ENCODE peak calls at places on chromosome X, in four cellular contexts. One of them, this sample, is unnamed.

GRCh38 chrX:97155809-97156208 is 272.1 kb downstream of the RPA4 start:
- DNase-seq in AG04450: no peak
- DNase-seq in A549: no peak
- DNase-seq in coronary artery: no peak
- DNase-seq in this sample: no peak

GRCh38 chrX:140572724-140573123 is 67.9 kb upstream of the SOX3 start:
- DNase-seq in AG04450: no peak
- DNase-seq in coronary artery: no peak
- DNase-seq in A549: peak; percentile 1
- DNase-seq in this sample: peak; percentile 4

GRCh38 chrX:45781901-45782553 is 581.4 kb upstream of the DIPK2B start:
- DNase-seq in coronary artery: no peak
- DNase-seq in A549: peak; percentile 43
- DNase-seq in AG04450: peak; percentile 39
- DNase-seq in this sample: no peak

GRCh38 chrX:111083101-111083500 is 12.9 kb upstream of the PAK3 start:
- DNase-seq in coronary artery: no peak
- DNase-seq in AG04450: no peak
- DNase-seq in A549: no peak
- DNase-seq in this sample: no peak

GRCh38 chrX:65866146-65866545 is 173.7 kb downstream of the VSIG4 start:
- DNase-seq in A549: no peak
- DNase-seq in AG04450: no peak
- DNase-seq in coronary artery: no peak
- DNase-seq in this sample: no peak

GRCh38 chrX:154398668-154399526 is 720 bp downstream of the RPL10 start:
- DNase-seq in AG04450: no peak
- DNase-seq in A549: no peak
- DNase-seq in coronary artery: peak; percentile 86
- DNase-seq in this sample: no peak

GRCh38 chrX:19990225-19990518 is 689 bp downstream of the BCLAF3 start:
- DNase-seq in coronary artery: no peak
- DNase-seq in AG04450: no peak
- DNase-seq in A549: peak; percentile 10
- DNase-seq in this sample: no peak

GRCh38 chrX:109384569-109385174 is 97.2 kb downstream of the GUCY2F start:
- DNase-seq in A549: no peak
- DNase-seq in AG04450: no peak
- DNase-seq in coronary artery: no peak
- DNase-seq in this sample: no peak

GRCh38 chrX:66504481-66504880 is 134.4 kb downstream of the EDA2R start:
- DNase-seq in A549: no peak
- DNase-seq in AG04450: no peak
- DNase-seq in coronary artery: no peak
- DNase-seq in this sample: no peak

GRCh38 chrX:150062292-150063137 is 124.2 kb upstream of the EOLA2 start:
- DNase-seq in AG04450: no peak
- DNase-seq in A549: no peak
- DNase-seq in coronary artery: no peak
- DNase-seq in this sample: no peak

GRCh38 chrX:68416592-68416991 is 16.7 kb downstream of the OPHN1 start:
- DNase-seq in coronary artery: no peak
- DNase-seq in A549: no peak
- DNase-seq in AG04450: no peak
- DNase-seq in this sample: no peak

GRCh38 chrX:114162068-114162735 is 421.7 kb upstream of the HTR2C start:
- DNase-seq in AG04450: no peak
- DNase-seq in A549: no peak
- DNase-seq in coronary artery: no peak
- DNase-seq in this sample: no peak

GRCh38 chrX:154512879-154513553 is 3.0 kb downstream of the FAM3A start:
- DNase-seq in coronary artery: no peak
- DNase-seq in A549: no peak
- DNase-seq in AG04450: no peak
- DNase-seq in this sample: no peak

GRCh38 chrX:10110984-10111363 is 45.8 kb upstream of the CLCN4 start:
- DNase-seq in AG04450: no peak
- DNase-seq in coronary artery: no peak
- DNase-seq in A549: no peak
- DNase-seq in this sample: no peak

GRCh38 chrX:15055146-15055930 is 182.1 kb downstream of the MOSPD2 start:
- DNase-seq in AG04450: no peak
- DNase-seq in A549: no peak
- DNase-seq in coronary artery: no peak
- DNase-seq in this sample: peak; percentile 35

GRCh38 chrX:131734621-131735020 is 190.7 kb downstream of the OR13H1 start:
- DNase-seq in AG04450: no peak
- DNase-seq in coronary artery: peak; percentile 78
- DNase-seq in A549: no peak
- DNase-seq in this sample: no peak

GRCh38 chrX:149074429-149074828 is 430.7 kb downstream of the IDS start:
- DNase-seq in A549: no peak
- DNase-seq in coronary artery: no peak
- DNase-seq in AG04450: no peak
- DNase-seq in this sample: no peak

GRCh38 chrX:126655061-126655460 is 102.4 kb upstream of the DCAF12L1 start:
- DNase-seq in coronary artery: no peak
- DNase-seq in A549: no peak
- DNase-seq in AG04450: no peak
- DNase-seq in this sample: peak; percentile 5

GRCh38 chrX:130082244-130083106 is 27.8 kb downstream of the ELF4 start:
- DNase-seq in coronary artery: no peak
- DNase-seq in A549: no peak
- DNase-seq in AG04450: no peak
- DNase-seq in this sample: no peak

GRCh38 chrX:66018585-66019309 is 21.1 kb downstream of the VSIG4 start:
- DNase-seq in A549: no peak
- DNase-seq in AG04450: no peak
- DNase-seq in coronary artery: no peak
- DNase-seq in this sample: no peak

GRCh38 chrX:101744085-101744484 is 84.4 kb upstream of the ARMCX2 start:
- DNase-seq in coronary artery: no peak
- DNase-seq in A549: no peak
- DNase-seq in AG04450: no peak
- DNase-seq in this sample: no peak

GRCh38 chrX:96820935-96821334 is 62.8 kb upstream of the RPA4 start:
- DNase-seq in AG04450: no peak
- DNase-seq in A549: no peak
- DNase-seq in coronary artery: no peak
- DNase-seq in this sample: no peak

GRCh38 chrX:120559799-120560198 is 963 bp downstream of the CUL4B start:
- DNase-seq in coronary artery: no peak
- DNase-seq in AG04450: no peak
- DNase-seq in A549: no peak
- DNase-seq in this sample: no peak

GRCh38 chrX:117510453-117510852 is 606.2 kb downstream of the KLHL13 start:
- DNase-seq in A549: no peak
- DNase-seq in AG04450: no peak
- DNase-seq in coronary artery: no peak
- DNase-seq in this sample: no peak

GRCh38 chrX:149871940-149872339 is 9.0 kb upstream of the MAGEA8 start:
- DNase-seq in AG04450: no peak
- DNase-seq in A549: no peak
- DNase-seq in coronary artery: no peak
- DNase-seq in this sample: no peak

GRCh38 chrX:103215037-103215767 is at the start of gene BEX4:
- DNase-seq in A549: peak; percentile 55
- DNase-seq in AG04450: no peak
- DNase-seq in coronary artery: peak; percentile 81
- DNase-seq in this sample: no peak

GRCh38 chrX:22395372-22395771 is 122.7 kb downstream of the CBLL2 start:
- DNase-seq in coronary artery: no peak
- DNase-seq in A549: no peak
- DNase-seq in AG04450: no peak
- DNase-seq in this sample: peak; percentile 21

GRCh38 chrX:130224810-130225209 is 43.9 kb downstream of the ZNF280C start:
- DNase-seq in AG04450: no peak
- DNase-seq in coronary artery: no peak
- DNase-seq in A549: no peak
- DNase-seq in this sample: no peak

GRCh38 chrX:68945081-68945602 is 116.3 kb downstream of the EFNB1 start:
- DNase-seq in A549: no peak
- DNase-seq in AG04450: no peak
- DNase-seq in coronary artery: peak; percentile 62
- DNase-seq in this sample: no peak

GRCh38 chrX:11381464-11381863 is 88.3 kb downstream of the AMELX start:
- DNase-seq in coronary artery: no peak
- DNase-seq in A549: peak; percentile 5
- DNase-seq in AG04450: peak; percentile 18
- DNase-seq in this sample: no peak

GRCh38 chrX:149903889-149904748 is 23.1 kb downstream of the MAGEA8 start:
- DNase-seq in A549: peak; percentile 3
- DNase-seq in AG04450: no peak
- DNase-seq in coronary artery: no peak
- DNase-seq in this sample: no peak

GRCh38 chrX:50799531-50799961 is 14.4 kb downstream of the SHROOM4 start:
- DNase-seq in coronary artery: no peak
- DNase-seq in A549: no peak
- DNase-seq in AG04450: no peak
- DNase-seq in this sample: peak; percentile 52

GRCh38 chrX:70769659-70770232 is 138.8 kb downstream of the TEX11 start:
- DNase-seq in AG04450: no peak
- DNase-seq in coronary artery: no peak
- DNase-seq in A549: peak; percentile 7
- DNase-seq in this sample: peak; percentile 4

GRCh38 chrX:19739683-19740082 is 147.7 kb downstream of the SH3KBP1 start:
- DNase-seq in coronary artery: no peak
- DNase-seq in A549: peak; percentile 64
- DNase-seq in AG04450: peak; percentile 10
- DNase-seq in this sample: no peak

GRCh38 chrX:44303119-44303518 is 40.4 kb downstream of the EFHC2 start:
- DNase-seq in coronary artery: no peak
- DNase-seq in A549: no peak
- DNase-seq in AG04450: no peak
- DNase-seq in this sample: no peak

GRCh38 chrX:47687249-47687648 is 28.3 kb upstream of the UXT start:
- DNase-seq in coronary artery: no peak
- DNase-seq in AG04450: no peak
- DNase-seq in A549: no peak
- DNase-seq in this sample: no peak

GRCh38 chrX:44898411-44899221 is 25.6 kb downstream of the KDM6A start:
- DNase-seq in coronary artery: no peak
- DNase-seq in AG04450: no peak
- DNase-seq in A549: no peak
- DNase-seq in this sample: no peak

GRCh38 chrX:100928660-100929613 is at the start of gene XKRX:
- DNase-seq in coronary artery: no peak
- DNase-seq in AG04450: no peak
- DNase-seq in A549: peak; percentile 43
- DNase-seq in this sample: no peak

DNA sequence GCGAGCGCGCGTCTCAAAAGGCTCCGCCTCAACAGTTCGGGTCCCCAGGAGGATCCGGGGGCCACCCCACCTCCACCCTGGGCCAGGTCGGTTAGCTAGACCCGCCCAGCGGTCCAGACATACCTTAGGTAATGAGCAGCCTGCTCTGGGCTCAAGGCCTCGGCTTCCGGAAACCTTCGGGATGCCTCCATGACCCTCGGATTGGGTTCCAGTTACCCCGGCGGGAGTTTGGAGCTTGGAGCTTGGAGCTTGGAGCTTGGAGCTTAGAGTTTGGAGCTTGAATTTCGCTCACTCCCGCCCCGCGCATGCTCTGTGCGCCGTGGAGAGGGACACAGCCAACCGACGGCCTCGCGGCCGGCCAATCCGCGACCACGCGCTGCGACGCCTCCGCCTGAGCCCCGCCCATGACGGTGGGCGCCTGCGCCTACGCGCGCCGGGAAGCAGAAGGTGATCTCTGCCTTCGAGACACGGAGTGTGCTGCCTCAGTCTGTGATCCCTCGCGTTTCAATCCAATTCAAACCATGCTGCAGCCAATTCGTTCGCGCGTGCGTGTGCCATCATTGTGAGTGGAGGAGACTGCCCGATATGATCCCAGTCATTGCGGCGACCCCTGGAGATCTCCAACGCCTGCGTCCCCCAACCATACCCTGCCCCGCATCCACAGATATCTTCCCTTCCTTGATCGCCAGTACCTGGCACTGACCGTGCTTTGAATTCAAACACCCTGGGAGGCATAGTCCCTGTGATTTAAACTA is at the start of gene ERCC6L:
- DNase-seq in A549: peak; percentile 86
- DNase-seq in AG04450: peak; percentile 55
- DNase-seq in coronary artery: peak; percentile 83
- DNase-seq in this sample: peak; percentile 42
- H3K4me3 ChIP-seq in A549: peak within 1 kb of the TSS; percentile 62
- H3K4me3 ChIP-seq in AG04450: peak within 1 kb of the TSS; percentile 57
- H3K4me3 ChIP-seq in coronary artery: peak within 1 kb of the TSS; percentile 58
- H3K4me3 ChIP-seq in this sample: peak within 1 kb of the TSS; percentile 45

GRCh38 chrX:135477576-135477975 is 42.9 kb upstream of the INTS6L start:
- DNase-seq in A549: peak; percentile 6
- DNase-seq in AG04450: no peak
- DNase-seq in coronary artery: no peak
- DNase-seq in this sample: peak; percentile 25
- TF ChIP-seq CTCF in A549: peak; percentile 36
- TF ChIP-seq CTCF in AG04450: peak; percentile 31
- TF ChIP-seq CTCF in coronary artery: no peak
- TF ChIP-seq CTCF in this sample: peak; percentile 64

GRCh38 chrX:115330498-115331138 is 41.1 kb downstream of the LUZP4 start:
- DNase-seq in AG04450: no peak
- DNase-seq in coronary artery: no peak
- DNase-seq in A549: peak; percentile 18
- DNase-seq in this sample: peak; percentile 14
- H3K4me3 ChIP-seq in AG04450: peak overlapping the region; percentile 39
- H3K4me3 ChIP-seq in coronary artery: no peak overlapping the region
- H3K4me3 ChIP-seq in A549: peak overlapping the region; percentile 42
- H3K4me3 ChIP-seq in this sample: no peak overlapping the region

GRCh38 chrX:12441376-12442128 is 303.3 kb downstream of the FRMPD4 start:
- DNase-seq in AG04450: peak; percentile 63
- DNase-seq in coronary artery: no peak
- DNase-seq in A549: no peak
- DNase-seq in this sample: no peak
- TF ChIP-seq CTCF in AG04450: peak; percentile 42
- TF ChIP-seq CTCF in coronary artery: no peak
- TF ChIP-seq CTCF in A549: no peak
- TF ChIP-seq CTCF in this sample: peak; percentile 7

GRCh38 chrX:16125520-16126149 is 2.3 kb downstream of the GRPR start:
- DNase-seq in coronary artery: no peak
- DNase-seq in A549: no peak
- DNase-seq in AG04450: no peak
- DNase-seq in this sample: no peak

GRCh38 chrX:16120431-16120830 is 2.9 kb upstream of the GRPR start:
- DNase-seq in coronary artery: no peak
- DNase-seq in AG04450: no peak
- DNase-seq in A549: no peak
- DNase-seq in this sample: no peak

GRCh38 chrX:16119353-16120220 is 3.8 kb upstream of the GRPR start:
- DNase-seq in coronary artery: no peak
- DNase-seq in A549: no peak
- DNase-seq in AG04450: no peak
- DNase-seq in this sample: no peak

GRCh38 chrX:16124201-16124600 is 836 bp downstream of the GRPR start:
- DNase-seq in AG04450: no peak
- DNase-seq in coronary artery: no peak
- DNase-seq in A549: no peak
- DNase-seq in this sample: no peak

GRCh38 chrX:16123222-16123786 is at the start of gene GRPR:
- DNase-seq in AG04450: peak; percentile 74
- DNase-seq in coronary artery: no peak
- DNase-seq in A549: peak; percentile 39
- DNase-seq in this sample: peak; percentile 51
- H3K4me3 ChIP-seq in AG04450: no peak within 1 kb of the TSS
- H3K4me3 ChIP-seq in coronary artery: no peak within 1 kb of the TSS
- H3K4me3 ChIP-seq in A549: no peak within 1 kb of the TSS
- H3K4me3 ChIP-seq in this sample: no peak within 1 kb of the TSS

This sample was measured in kidney epithelial cell.